ENCODE peak calls at places on chromosomes 2 and 18, in ten cellular contexts. One of them, this sample, is unnamed.

GRCh38 chr18:35577045-35577848 is 4.3 kb upstream of the GALNT1 start:
- DNase-seq in endothelial cell of umbilical vein: no peak
- DNase-seq in activated gamma-delta T cell: no peak
- DNase-seq in HTR-8/SVneo: no peak
- DNase-seq in C1 segment of cervical spinal cord: no peak
- DNase-seq in pulmonary artery endothelial cell: no peak
- DNase-seq in head of caudate nucleus: no peak
- DNase-seq in GDM1: no peak
- DNase-seq in astrocyte: peak; percentile 36
- DNase-seq in activated naive CD4-positive, alpha-beta T cell treated with Interleukin-2 at 50 U/mL for 16 hours: peak; percentile 32
- DNase-seq in this sample: no peak

GRCh38 chr2:8315766-8316165 is 366.1 kb upstream of the ID2 start:
- DNase-seq in endothelial cell of umbilical vein: no peak
- DNase-seq in activated gamma-delta T cell: no peak
- DNase-seq in HTR-8/SVneo: no peak
- DNase-seq in C1 segment of cervical spinal cord: no peak
- DNase-seq in pulmonary artery endothelial cell: no peak
- DNase-seq in head of caudate nucleus: peak; percentile 8
- DNase-seq in GDM1: no peak
- DNase-seq in astrocyte: peak; percentile 52
- DNase-seq in activated naive CD4-positive, alpha-beta T cell treated with Interleukin-2 at 50 U/mL for 16 hours: no peak
- DNase-seq in this sample: no peak

GRCh38 chr18:48796491-48797205 is 154.1 kb downstream of the SMAD7 start:
- DNase-seq in endothelial cell of umbilical vein: no peak
- DNase-seq in activated gamma-delta T cell: no peak
- DNase-seq in HTR-8/SVneo: no peak
- DNase-seq in C1 segment of cervical spinal cord: no peak
- DNase-seq in pulmonary artery endothelial cell: no peak
- DNase-seq in head of caudate nucleus: peak; percentile 34
- DNase-seq in GDM1: no peak
- DNase-seq in astrocyte: no peak
- DNase-seq in activated naive CD4-positive, alpha-beta T cell treated with Interleukin-2 at 50 U/mL for 16 hours: no peak
- DNase-seq in this sample: no peak

GRCh38 chr2:125227843-125228392 is 1202.8 kb downstream of the CNTNAP5 start:
- DNase-seq in endothelial cell of umbilical vein: no peak
- DNase-seq in activated gamma-delta T cell: no peak
- DNase-seq in HTR-8/SVneo: no peak
- DNase-seq in C1 segment of cervical spinal cord: no peak
- DNase-seq in pulmonary artery endothelial cell: no peak
- DNase-seq in head of caudate nucleus: no peak
- DNase-seq in GDM1: no peak
- DNase-seq in astrocyte: no peak
- DNase-seq in activated naive CD4-positive, alpha-beta T cell treated with Interleukin-2 at 50 U/mL for 16 hours: no peak
- DNase-seq in this sample: no peak

GRCh38 chr2:58734365-58734764 is 493.2 kb upstream of the FANCL start:
- DNase-seq in endothelial cell of umbilical vein: peak; percentile 23
- DNase-seq in activated gamma-delta T cell: no peak
- DNase-seq in HTR-8/SVneo: no peak
- DNase-seq in C1 segment of cervical spinal cord: no peak
- DNase-seq in pulmonary artery endothelial cell: no peak
- DNase-seq in head of caudate nucleus: no peak
- DNase-seq in GDM1: no peak
- DNase-seq in astrocyte: peak; percentile 18
- DNase-seq in activated naive CD4-positive, alpha-beta T cell treated with Interleukin-2 at 50 U/mL for 16 hours: no peak
- DNase-seq in this sample: no peak

GRCh38 chr2:75146903-75147332 is 52.4 kb downstream of the TACR1 start:
- DNase-seq in endothelial cell of umbilical vein: peak; percentile 67
- DNase-seq in activated gamma-delta T cell: no peak
- DNase-seq in HTR-8/SVneo: no peak
- DNase-seq in C1 segment of cervical spinal cord: no peak
- DNase-seq in pulmonary artery endothelial cell: peak; percentile 17
- DNase-seq in head of caudate nucleus: no peak
- DNase-seq in GDM1: no peak
- DNase-seq in astrocyte: peak; percentile 12
- DNase-seq in activated naive CD4-positive, alpha-beta T cell treated with Interleukin-2 at 50 U/mL for 16 hours: no peak
- DNase-seq in this sample: no peak

GRCh38 chr2:197369946-197370325 is 59.4 kb upstream of the ANKRD44 start:
- DNase-seq in endothelial cell of umbilical vein: no peak
- DNase-seq in activated gamma-delta T cell: no peak
- DNase-seq in HTR-8/SVneo: no peak
- DNase-seq in C1 segment of cervical spinal cord: no peak
- DNase-seq in pulmonary artery endothelial cell: no peak
- DNase-seq in head of caudate nucleus: no peak
- DNase-seq in GDM1: no peak
- DNase-seq in astrocyte: peak; percentile 18
- DNase-seq in activated naive CD4-positive, alpha-beta T cell treated with Interleukin-2 at 50 U/mL for 16 hours: no peak
- DNase-seq in this sample: no peak

GRCh38 chr2:152962446-152962845 is 244.0 kb downstream of the ARL6IP6 start:
- DNase-seq in endothelial cell of umbilical vein: no peak
- DNase-seq in activated gamma-delta T cell: no peak
- DNase-seq in HTR-8/SVneo: no peak
- DNase-seq in C1 segment of cervical spinal cord: no peak
- DNase-seq in pulmonary artery endothelial cell: no peak
- DNase-seq in head of caudate nucleus: no peak
- DNase-seq in GDM1: no peak
- DNase-seq in astrocyte: no peak
- DNase-seq in activated naive CD4-positive, alpha-beta T cell treated with Interleukin-2 at 50 U/mL for 16 hours: no peak
- DNase-seq in this sample: no peak

GRCh38 chr2:104733544-104733943 is 120.4 kb upstream of the POU3F3 start:
- DNase-seq in endothelial cell of umbilical vein: no peak
- DNase-seq in activated gamma-delta T cell: no peak
- DNase-seq in HTR-8/SVneo: no peak
- DNase-seq in C1 segment of cervical spinal cord: no peak
- DNase-seq in pulmonary artery endothelial cell: no peak
- DNase-seq in head of caudate nucleus: peak; percentile 44
- DNase-seq in GDM1: peak; percentile 27
- DNase-seq in astrocyte: no peak
- DNase-seq in activated naive CD4-positive, alpha-beta T cell treated with Interleukin-2 at 50 U/mL for 16 hours: no peak
- DNase-seq in this sample: no peak

GRCh38 chr2:158610059-158610458 is 153.3 kb downstream of the PKP4 start:
- DNase-seq in endothelial cell of umbilical vein: peak; percentile 74
- DNase-seq in activated gamma-delta T cell: no peak
- DNase-seq in HTR-8/SVneo: no peak
- DNase-seq in C1 segment of cervical spinal cord: no peak
- DNase-seq in pulmonary artery endothelial cell: no peak
- DNase-seq in head of caudate nucleus: no peak
- DNase-seq in GDM1: no peak
- DNase-seq in astrocyte: no peak
- DNase-seq in activated naive CD4-positive, alpha-beta T cell treated with Interleukin-2 at 50 U/mL for 16 hours: no peak
- DNase-seq in this sample: no peak

GRCh38 chr2:239392688-239393400 is 8.0 kb downstream of the HDAC4 start:
- DNase-seq in endothelial cell of umbilical vein: no peak
- DNase-seq in activated gamma-delta T cell: no peak
- DNase-seq in HTR-8/SVneo: no peak
- DNase-seq in C1 segment of cervical spinal cord: no peak
- DNase-seq in pulmonary artery endothelial cell: no peak
- DNase-seq in head of caudate nucleus: no peak
- DNase-seq in GDM1: no peak
- DNase-seq in astrocyte: no peak
- DNase-seq in activated naive CD4-positive, alpha-beta T cell treated with Interleukin-2 at 50 U/mL for 16 hours: no peak
- DNase-seq in this sample: no peak

GRCh38 chr2:101540518-101540917 is 65.6 kb upstream of the RFX8 start:
- DNase-seq in endothelial cell of umbilical vein: no peak
- DNase-seq in activated gamma-delta T cell: no peak
- DNase-seq in HTR-8/SVneo: no peak
- DNase-seq in C1 segment of cervical spinal cord: no peak
- DNase-seq in pulmonary artery endothelial cell: no peak
- DNase-seq in head of caudate nucleus: no peak
- DNase-seq in GDM1: no peak
- DNase-seq in astrocyte: no peak
- DNase-seq in activated naive CD4-positive, alpha-beta T cell treated with Interleukin-2 at 50 U/mL for 16 hours: no peak
- DNase-seq in this sample: no peak

GRCh38 chr2:43075906-43076585 is 150.4 kb downstream of the ZFP36L2 start:
- DNase-seq in endothelial cell of umbilical vein: peak; percentile 68
- DNase-seq in activated gamma-delta T cell: no peak
- DNase-seq in HTR-8/SVneo: no peak
- DNase-seq in C1 segment of cervical spinal cord: no peak
- DNase-seq in pulmonary artery endothelial cell: no peak
- DNase-seq in head of caudate nucleus: no peak
- DNase-seq in GDM1: no peak
- DNase-seq in astrocyte: peak; percentile 90
- DNase-seq in activated naive CD4-positive, alpha-beta T cell treated with Interleukin-2 at 50 U/mL for 16 hours: no peak
- DNase-seq in this sample: no peak

GRCh38 chr2:231050018-231050901 is 6.4 kb upstream of the PSMD1 start:
- DNase-seq in endothelial cell of umbilical vein: no peak
- DNase-seq in activated gamma-delta T cell: no peak
- DNase-seq in HTR-8/SVneo: no peak
- DNase-seq in C1 segment of cervical spinal cord: no peak
- DNase-seq in pulmonary artery endothelial cell: no peak
- DNase-seq in head of caudate nucleus: peak; percentile 55
- DNase-seq in GDM1: no peak
- DNase-seq in astrocyte: no peak
- DNase-seq in activated naive CD4-positive, alpha-beta T cell treated with Interleukin-2 at 50 U/mL for 16 hours: no peak
- DNase-seq in this sample: no peak

GRCh38 chr2:47075361-47076125 is 79.6 kb downstream of the STPG4 start:
- DNase-seq in endothelial cell of umbilical vein: no peak
- DNase-seq in activated gamma-delta T cell: no peak
- DNase-seq in HTR-8/SVneo: no peak
- DNase-seq in C1 segment of cervical spinal cord: no peak
- DNase-seq in pulmonary artery endothelial cell: no peak
- DNase-seq in head of caudate nucleus: no peak
- DNase-seq in GDM1: no peak
- DNase-seq in astrocyte: no peak
- DNase-seq in activated naive CD4-positive, alpha-beta T cell treated with Interleukin-2 at 50 U/mL for 16 hours: no peak
- DNase-seq in this sample: no peak

GRCh38 chr2:192196451-192197194 is 1.9 kb upstream of the TMEFF2 start:
- DNase-seq in endothelial cell of umbilical vein: peak; percentile 30
- DNase-seq in activated gamma-delta T cell: no peak
- DNase-seq in HTR-8/SVneo: no peak
- DNase-seq in C1 segment of cervical spinal cord: peak; percentile 74
- DNase-seq in pulmonary artery endothelial cell: no peak
- DNase-seq in head of caudate nucleus: peak; percentile 49
- DNase-seq in GDM1: peak; percentile 17
- DNase-seq in astrocyte: no peak
- DNase-seq in activated naive CD4-positive, alpha-beta T cell treated with Interleukin-2 at 50 U/mL for 16 hours: no peak
- DNase-seq in this sample: no peak

GRCh38 chr18:54740146-54740844 is 88.0 kb upstream of the RAB27B start:
- DNase-seq in endothelial cell of umbilical vein: peak; percentile 41
- DNase-seq in activated gamma-delta T cell: no peak
- DNase-seq in HTR-8/SVneo: peak; percentile 8
- DNase-seq in C1 segment of cervical spinal cord: no peak
- DNase-seq in pulmonary artery endothelial cell: peak; percentile 13
- DNase-seq in head of caudate nucleus: no peak
- DNase-seq in GDM1: no peak
- DNase-seq in astrocyte: peak; percentile 68
- DNase-seq in activated naive CD4-positive, alpha-beta T cell treated with Interleukin-2 at 50 U/mL for 16 hours: no peak
- DNase-seq in this sample: no peak

GRCh38 chr2:236180831-236181453 is 12.8 kb upstream of the GBX2 start:
- DNase-seq in endothelial cell of umbilical vein: peak; percentile 88
- DNase-seq in activated gamma-delta T cell: no peak
- DNase-seq in HTR-8/SVneo: peak; percentile 82
- DNase-seq in C1 segment of cervical spinal cord: peak; percentile 47
- DNase-seq in pulmonary artery endothelial cell: peak; percentile 63
- DNase-seq in head of caudate nucleus: peak; percentile 81
- DNase-seq in GDM1: no peak
- DNase-seq in astrocyte: peak; percentile 41
- DNase-seq in activated naive CD4-positive, alpha-beta T cell treated with Interleukin-2 at 50 U/mL for 16 hours: peak; percentile 13
- DNase-seq in this sample: no peak

GRCh38 chr2:8119782-8120551 is 561.9 kb upstream of the ID2 start:
- DNase-seq in endothelial cell of umbilical vein: no peak
- DNase-seq in activated gamma-delta T cell: no peak
- DNase-seq in HTR-8/SVneo: no peak
- DNase-seq in C1 segment of cervical spinal cord: no peak
- DNase-seq in pulmonary artery endothelial cell: no peak
- DNase-seq in head of caudate nucleus: no peak
- DNase-seq in GDM1: no peak
- DNase-seq in astrocyte: peak; percentile 66
- DNase-seq in activated naive CD4-positive, alpha-beta T cell treated with Interleukin-2 at 50 U/mL for 16 hours: no peak
- DNase-seq in this sample: no peak

GRCh38 chr2:221166283-221166682 is 405.8 kb downstream of the EPHA4 start:
- DNase-seq in endothelial cell of umbilical vein: no peak
- DNase-seq in activated gamma-delta T cell: no peak
- DNase-seq in HTR-8/SVneo: no peak
- DNase-seq in C1 segment of cervical spinal cord: no peak
- DNase-seq in pulmonary artery endothelial cell: no peak
- DNase-seq in head of caudate nucleus: no peak
- DNase-seq in GDM1: no peak
- DNase-seq in astrocyte: no peak
- DNase-seq in activated naive CD4-positive, alpha-beta T cell treated with Interleukin-2 at 50 U/mL for 16 hours: no peak
- DNase-seq in this sample: no peak

GRCh38 chr2:3600256-3600855 is 5.4 kb downstream of the COLEC11 start:
- DNase-seq in endothelial cell of umbilical vein: no peak
- DNase-seq in activated gamma-delta T cell: no peak
- DNase-seq in HTR-8/SVneo: no peak
- DNase-seq in C1 segment of cervical spinal cord: no peak
- DNase-seq in pulmonary artery endothelial cell: no peak
- DNase-seq in head of caudate nucleus: no peak
- DNase-seq in GDM1: no peak
- DNase-seq in astrocyte: no peak
- DNase-seq in activated naive CD4-positive, alpha-beta T cell treated with Interleukin-2 at 50 U/mL for 16 hours: no peak
- DNase-seq in this sample: no peak

GRCh38 chr2:133814890-133815289 is 246.6 kb upstream of the NCKAP5 start:
- DNase-seq in endothelial cell of umbilical vein: no peak
- DNase-seq in activated gamma-delta T cell: no peak
- DNase-seq in HTR-8/SVneo: no peak
- DNase-seq in C1 segment of cervical spinal cord: no peak
- DNase-seq in pulmonary artery endothelial cell: no peak
- DNase-seq in head of caudate nucleus: no peak
- DNase-seq in GDM1: no peak
- DNase-seq in astrocyte: no peak
- DNase-seq in activated naive CD4-positive, alpha-beta T cell treated with Interleukin-2 at 50 U/mL for 16 hours: no peak
- DNase-seq in this sample: no peak

GRCh38 chr2:159356053-159356554 is 69.6 kb upstream of the WDSUB1 start:
- DNase-seq in endothelial cell of umbilical vein: no peak
- DNase-seq in activated gamma-delta T cell: no peak
- DNase-seq in HTR-8/SVneo: no peak
- DNase-seq in C1 segment of cervical spinal cord: no peak
- DNase-seq in pulmonary artery endothelial cell: no peak
- DNase-seq in head of caudate nucleus: no peak
- DNase-seq in GDM1: no peak
- DNase-seq in astrocyte: no peak
- DNase-seq in activated naive CD4-positive, alpha-beta T cell treated with Interleukin-2 at 50 U/mL for 16 hours: no peak
- DNase-seq in this sample: no peak

GRCh38 chr2:33134086-33134763 is 187.5 kb downstream of the LTBP1 start:
- DNase-seq in endothelial cell of umbilical vein: peak; percentile 72
- DNase-seq in activated gamma-delta T cell: no peak
- DNase-seq in HTR-8/SVneo: peak; percentile 74
- DNase-seq in C1 segment of cervical spinal cord: no peak
- DNase-seq in pulmonary artery endothelial cell: peak; percentile 29
- DNase-seq in head of caudate nucleus: peak; percentile 40
- DNase-seq in GDM1: no peak
- DNase-seq in astrocyte: peak; percentile 100
- DNase-seq in activated naive CD4-positive, alpha-beta T cell treated with Interleukin-2 at 50 U/mL for 16 hours: no peak
- DNase-seq in this sample: peak; percentile 45

GRCh38 chr2:8886197-8886508 is 48.7 kb upstream of the KIDINS220 start:
- DNase-seq in endothelial cell of umbilical vein: no peak
- DNase-seq in activated gamma-delta T cell: no peak
- DNase-seq in HTR-8/SVneo: no peak
- DNase-seq in C1 segment of cervical spinal cord: no peak
- DNase-seq in pulmonary artery endothelial cell: no peak
- DNase-seq in head of caudate nucleus: no peak
- DNase-seq in GDM1: no peak
- DNase-seq in astrocyte: no peak
- DNase-seq in activated naive CD4-positive, alpha-beta T cell treated with Interleukin-2 at 50 U/mL for 16 hours: no peak
- DNase-seq in this sample: no peak

GRCh38 chr18:42545825-42546224 is 569.7 kb downstream of the RIT2 start:
- DNase-seq in endothelial cell of umbilical vein: no peak
- DNase-seq in activated gamma-delta T cell: no peak
- DNase-seq in HTR-8/SVneo: no peak
- DNase-seq in C1 segment of cervical spinal cord: no peak
- DNase-seq in pulmonary artery endothelial cell: no peak
- DNase-seq in head of caudate nucleus: no peak
- DNase-seq in GDM1: no peak
- DNase-seq in astrocyte: peak; percentile 84
- DNase-seq in activated naive CD4-positive, alpha-beta T cell treated with Interleukin-2 at 50 U/mL for 16 hours: no peak
- DNase-seq in this sample: no peak

GRCh38 chr2:182038579-182038978 is 52.9 kb downstream of the PPP1R1C start:
- DNase-seq in endothelial cell of umbilical vein: no peak
- DNase-seq in activated gamma-delta T cell: no peak
- DNase-seq in HTR-8/SVneo: peak; percentile 36
- DNase-seq in C1 segment of cervical spinal cord: no peak
- DNase-seq in pulmonary artery endothelial cell: no peak
- DNase-seq in head of caudate nucleus: no peak
- DNase-seq in GDM1: no peak
- DNase-seq in astrocyte: peak; percentile 83
- DNase-seq in activated naive CD4-positive, alpha-beta T cell treated with Interleukin-2 at 50 U/mL for 16 hours: no peak
- DNase-seq in this sample: no peak

GRCh38 chr2:26477911-26478253 is at the start of gene OTOF:
- DNase-seq in endothelial cell of umbilical vein: peak; percentile 30
- DNase-seq in activated gamma-delta T cell: no peak
- DNase-seq in HTR-8/SVneo: peak; percentile 67
- DNase-seq in C1 segment of cervical spinal cord: peak; percentile 19
- DNase-seq in pulmonary artery endothelial cell: no peak
- DNase-seq in head of caudate nucleus: no peak
- DNase-seq in GDM1: no peak
- DNase-seq in astrocyte: peak; percentile 63
- DNase-seq in activated naive CD4-positive, alpha-beta T cell treated with Interleukin-2 at 50 U/mL for 16 hours: no peak
- DNase-seq in this sample: no peak

This sample was measured in nucleus accumbens.